ENCODE peak calls at places on chromosomes 4 and X, in six cellular contexts. K, P, A, Z, G and U are unnamed samples.

GRCh38 chrX:154136627-154137161 is 7.3 kb upstream of the OPN1LW start:
- DNase-seq in K (peak; percentile 69), P (peak; percentile 74), A (peak; percentile 73), Z (peak; percentile 20), G (peak; percentile 85), U (no peak)

GRCh38 chr4:30380404-30380998 is 339.7 kb upstream of the PCDH7 start:
- DNase-seq in K (peak; percentile 77), P (peak; percentile 84), A (peak; percentile 21), Z (peak; percentile 79), G (peak; percentile 88), U (no peak)

GRCh38 chrX:111329370-111329769 is 59.1 kb upstream of the CAPN6 start:
- DNase-seq in K (no peak), P (no peak), A (no peak), Z (no peak), G (no peak), U (no peak)

GRCh38 chr4:185987976-185988627 is 80.9 kb upstream of the TLR3 start:
- DNase-seq in K (peak; percentile 85), P (no peak), A (no peak), Z (no peak), G (no peak), U (no peak)

GRCh38 chr4:108043536-108043935 is 53.8 kb downstream of the HADH start:
- DNase-seq in K (no peak), P (no peak), A (peak; percentile 80), Z (peak; percentile 53), G (peak; percentile 18), U (no peak)

GRCh38 chr4:79445371-79445781 is 37.3 kb upstream of the GK2 start:
- DNase-seq in K (peak; percentile 84), P (no peak), A (peak; percentile 58), Z (no peak), G (peak; percentile 71), U (peak; percentile 56)

GRCh38 chr4:21882050-21882839 is 66.3 kb downstream of the KCNIP4 start:
- DNase-seq in K (no peak), P (no peak), A (no peak), Z (peak; percentile 17), G (no peak), U (no peak)

GRCh38 chr4:71235321-71236206 is 103.3 kb upstream of the SLC4A4 start:
- DNase-seq in K (no peak), P (no peak), A (no peak), Z (peak; percentile 37), G (no peak), U (no peak)

GRCh38 chr4:37670249-37670648 is 15.9 kb downstream of the RELL1 start:
- DNase-seq in K (no peak), P (no peak), A (no peak), Z (no peak), G (no peak), U (no peak)

GRCh38 chr4:71304289-71304850 is 34.5 kb upstream of the SLC4A4 start:
- DNase-seq in K (no peak), P (no peak), A (no peak), Z (no peak), G (no peak), U (no peak)

GRCh38 chr4:74671074-74671698 is 123.1 kb downstream of the BTC start:
- DNase-seq in K (peak; percentile 80), P (peak; percentile 71), A (peak; percentile 45), Z (peak; percentile 89), G (peak; percentile 70), U (peak; percentile 52)

GRCh38 chrX:41922125-41922521 is 1.2 kb downstream of the CASK start:
- DNase-seq in K (peak; percentile 5), P (no peak), A (no peak), Z (peak; percentile 14), G (no peak), U (no peak)

GRCh38 chr4:55078987-55079386 is 46.4 kb downstream of the KDR start:
- DNase-seq in K (peak; percentile 5), P (no peak), A (no peak), Z (peak; percentile 15), G (peak; percentile 42), U (peak; percentile 37)

GRCh38 chr4:2689825-2690700 is 66.1 kb downstream of the TNIP2 start:
- DNase-seq in K (no peak), P (peak; percentile 95), A (no peak), Z (no peak), G (no peak), U (no peak)

GRCh38 chr4:7466904-7467303 is 32.2 kb upstream of the PSAPL1 start:
- DNase-seq in K (no peak), P (no peak), A (no peak), Z (no peak), G (no peak), U (no peak)

GRCh38 chr4:164892018-164892417 is 15.0 kb downstream of the APELA start:
- DNase-seq in K (no peak), P (peak; percentile 23), A (no peak), Z (no peak), G (no peak), U (no peak)

GRCh38 chr4:41106081-41106480 is 108.3 kb downstream of the APBB2 start:
- DNase-seq in K (peak; percentile 57), P (no peak), A (no peak), Z (no peak), G (peak; percentile 72), U (no peak)

GRCh38 chr4:41106694-41107419 is 107.5 kb downstream of the APBB2 start:
- DNase-seq in K (no peak), P (no peak), A (no peak), Z (no peak), G (no peak), U (no peak)

GRCh38 chr4:41104155-41104554 is 110.2 kb downstream of the APBB2 start:
- DNase-seq in K (no peak), P (no peak), A (no peak), Z (no peak), G (no peak), U (no peak)

GRCh38 chr4:41102360-41103092 is 111.8 kb downstream of the APBB2 start:
- DNase-seq in K (no peak), P (no peak), A (no peak), Z (no peak), G (no peak), U (no peak)

GRCh38 chr4:41103657-41104056 is 110.7 kb downstream of the APBB2 start:
- DNase-seq in K (no peak), P (no peak), A (no peak), Z (no peak), G (no peak), U (no peak)
- H3K9ac ChIP-seq in K (no peak overlapping the region), P (no peak overlapping the region), A (no peak overlapping the region), Z (no peak overlapping the region), G (no peak overlapping the region), U (no peak overlapping the region)

GRCh38 chrX:13226214-13226613 is 93.6 kb downstream of the ATXN3L start:
- DNase-seq in K (no peak), P (no peak), A (no peak), Z (no peak), G (no peak), U (no peak)

GRCh38 chrX:13220916-13221315 is 98.9 kb downstream of the ATXN3L start:
- DNase-seq in K (no peak), P (no peak), A (no peak), Z (peak; percentile 63), G (no peak), U (no peak)

GRCh38 chrX:13219990-13220764 is 99.7 kb downstream of the ATXN3L start:
- DNase-seq in K (no peak), P (peak; percentile 33), A (no peak), Z (peak; percentile 37), G (no peak), U (no peak)

GRCh38 chrX:13223868-13224555 is 95.8 kb downstream of the ATXN3L start:
- DNase-seq in K (peak; percentile 43), P (peak; percentile 10), A (no peak), Z (peak; percentile 81), G (peak; percentile 60), U (peak; percentile 42)
- H3K27ac ChIP-seq in K (peak overlapping the region; percentile 25), P (no peak overlapping the region), A (no peak overlapping the region), Z (no peak overlapping the region), G (no peak overlapping the region), U (no peak overlapping the region)

GRCh38 chrX:103630171-103630511 is 1.4 kb downstream of the TCEAL1 start:
- DNase-seq in K (no peak), P (no peak), A (no peak), Z (no peak), G (no peak), U (peak; percentile 12)
- H3K9ac ChIP-seq in K (no peak overlapping the region), P (peak overlapping the region; percentile 75), A (no peak overlapping the region), Z (no peak overlapping the region), G (peak overlapping the region; percentile 48), U (peak overlapping the region; percentile 78)

GRCh38 chrX:136126371-136126770 is 21.0 kb upstream of the FHL1 start:
- DNase-seq in K (no peak), P (no peak), A (no peak), Z (no peak), G (no peak), U (no peak)
- H3K27ac ChIP-seq in K (no peak overlapping the region), P (no peak overlapping the region), A (no peak overlapping the region), Z (no peak overlapping the region), G (no peak overlapping the region), U (peak overlapping the region; percentile 45)

GRCh38 chrX:78378476-78379115 is 51.2 kb upstream of the CYSLTR1 start:
- DNase-seq in K (peak; percentile 51), P (no peak), A (no peak), Z (no peak), G (no peak), U (no peak)

GRCh38 chrX:78377186-78377585 is 49.8 kb upstream of the CYSLTR1 start:
- DNase-seq in K (no peak), P (no peak), A (no peak), Z (no peak), G (no peak), U (no peak)

GRCh38 chrX:78375894-78376293 is 48.5 kb upstream of the CYSLTR1 start:
- DNase-seq in K (peak; percentile 76), P (no peak), A (no peak), Z (no peak), G (no peak), U (no peak)
- H3K9ac ChIP-seq in K (no peak overlapping the region), P (no peak overlapping the region), A (no peak overlapping the region), Z (no peak overlapping the region), G (no peak overlapping the region), U (no peak overlapping the region)

DNA sequence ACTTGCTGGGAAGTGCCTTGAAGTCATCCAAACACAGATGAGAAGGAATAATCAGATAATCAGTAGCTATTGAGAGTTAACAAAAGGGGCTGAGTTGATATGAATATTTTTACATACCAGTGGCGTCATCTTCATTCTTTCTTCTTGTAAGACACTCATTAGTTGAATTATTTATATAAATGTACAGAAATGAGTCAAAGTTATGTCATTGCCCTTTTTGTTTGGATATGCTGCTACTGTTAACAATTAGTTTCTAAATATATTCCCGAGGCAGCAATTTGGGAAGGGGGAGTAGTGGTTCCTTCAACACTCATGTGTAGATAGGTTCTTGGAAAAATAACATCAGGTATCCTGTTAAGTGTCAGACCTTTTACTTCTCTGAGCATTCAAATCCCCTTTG is 436.6 kb downstream of the SPRY1 start:
- DNase-seq in K (no peak), P (no peak), A (no peak), Z (no peak), G (no peak), U (no peak)
- H3K27ac ChIP-seq in K (no peak overlapping the region), P (no peak overlapping the region), A (no peak overlapping the region), Z (peak overlapping the region; percentile 95), G (no peak overlapping the region), U (peak overlapping the region; percentile 79)

GRCh38 chr4:40991908-40992307 is 222.4 kb downstream of the APBB2 start:
- DNase-seq in K (no peak), P (no peak), A (no peak), Z (no peak), G (no peak), U (no peak)
- H3K9ac ChIP-seq in K (no peak overlapping the region), P (no peak overlapping the region), A (no peak overlapping the region), Z (no peak overlapping the region), G (no peak overlapping the region), U (no peak overlapping the region)

GRCh38 chrX:113529425-113530013 is 688.9 kb upstream of the AMOT start:
- DNase-seq in K (no peak), P (no peak), A (no peak), Z (no peak), G (no peak), U (no peak)
- H3K27ac ChIP-seq in K (no peak overlapping the region), P (no peak overlapping the region), A (no peak overlapping the region), Z (no peak overlapping the region), G (no peak overlapping the region), U (no peak overlapping the region)